ENCODE peak calls at places on chromosomes 3 and 15, in eight cellular contexts. D is stimulated activated CD4-positive, alpha-beta T cell treated with anti-CD3 and anti-CD28 coated beads, Interleukin-4, amount 100 ng/mL, for 1 hour; J is progenitor cell of endocrine pancreas; W is anterior cingulate cortex; P is mesothelial cell of epicardium; L is activated CD8-positive, alpha-beta T cell treated with anti-CD3 and anti-CD28 coated beads, Interleukin-2, amount 10 ng/mL, durations not matched to agents 7 days and 5 days; F is bronchial epithelial cell; Y is HT-29. G is an unnamed sample.

GRCh38 chr3:18946524-18946923 is 201.8 kb upstream of the KCNH8 start:
- DNase-seq in D (no peak), J (no peak), W (no peak), P (no peak), L (no peak), F (peak; percentile 82), Y (peak; percentile 24), G (no peak)

GRCh38 chr15:57611938-57612337 is 20.2 kb downstream of the MYZAP start:
- DNase-seq in D (no peak), J (no peak), W (no peak), P (no peak), L (no peak), F (peak; percentile 93), Y (peak; percentile 93), G (no peak)

GRCh38 chr3:196246612-196247308 is 30.4 kb downstream of the SLC51A start:
- DNase-seq in D (no peak), J (no peak), W (no peak), P (no peak), L (no peak), F (peak; percentile 48), Y (no peak), G (no peak)

GRCh38 chr3:59364471-59364870 is 314.6 kb upstream of the CFAP20DC start:
- DNase-seq in D (no peak), J (no peak), W (no peak), P (no peak), L (no peak), F (peak; percentile 74), Y (no peak), G (no peak)

GRCh38 chr3:102353148-102353547 is 81.7 kb upstream of the ZPLD1 start:
- DNase-seq in D (no peak), J (no peak), W (no peak), P (no peak), L (no peak), F (no peak), Y (no peak), G (no peak)

GRCh38 chr3:125357837-125358236 is 17.3 kb downstream of the ZNF148 start:
- DNase-seq in D (no peak), J (no peak), W (no peak), P (no peak), L (no peak), F (no peak), Y (no peak), G (no peak)

GRCh38 chr3:127212231-127212630 is 19.3 kb downstream of the PRR23E start:
- DNase-seq in D (no peak), J (no peak), W (no peak), P (no peak), L (peak; percentile 4), F (no peak), Y (no peak), G (no peak)

GRCh38 chr3:195149292-195149691 is 121.7 kb downstream of the XXYLT1 start:
- DNase-seq in D (no peak), J (no peak), W (no peak), P (no peak), L (no peak), F (no peak), Y (no peak), G (no peak)

GRCh38 chr3:112793311-112794081 is 53.2 kb downstream of the CD200R1L start:
- DNase-seq in D (no peak), J (no peak), W (no peak), P (no peak), L (no peak), F (no peak), Y (no peak), G (no peak)

GRCh38 chr15:78024141-78024567 is 53.4 kb downstream of the TBC1D2B start:
- DNase-seq in D (no peak), J (no peak), W (no peak), P (no peak), L (no peak), F (no peak), Y (no peak), G (no peak)

GRCh38 chr15:79028411-79028964 is 62.1 kb downstream of the RASGRF1 start:
- DNase-seq in D (no peak), J (peak; percentile 44), W (peak; percentile 19), P (peak; percentile 55), L (peak; percentile 51), F (peak; percentile 20), Y (peak; percentile 87), G (peak; percentile 49)

GRCh38 chr3:190101320-190102117 is 19.2 kb downstream of the P3H2 start:
- DNase-seq in D (no peak), J (no peak), W (no peak), P (no peak), L (no peak), F (no peak), Y (no peak), G (no peak)

GRCh38 chr3:138768946-138769345 is 65.8 kb downstream of the PIK3CB start:
- DNase-seq in D (no peak), J (no peak), W (no peak), P (no peak), L (no peak), F (no peak), Y (no peak), G (no peak)

GRCh38 chr3:41267975-41268640 is 68.8 kb downstream of the CTNNB1 start:
- DNase-seq in D (no peak), J (no peak), W (no peak), P (no peak), L (no peak), F (peak; percentile 99), Y (peak; percentile 79), G (no peak)

GRCh38 chr3:167787440-167787839 is 51.9 kb downstream of the SERPINI1 start:
- DNase-seq in D (no peak), J (no peak), W (no peak), P (no peak), L (no peak), F (no peak), Y (no peak), G (no peak)

GRCh38 chr3:44883999-44884431 is 9.6 kb downstream of the TGM4 start:
- DNase-seq in D (no peak), J (no peak), W (no peak), P (no peak), L (no peak), F (peak; percentile 94), Y (no peak), G (no peak)